ENCODE peak calls at places on chromosomes 1 and 21, in four cellular contexts. One of them, this sample, is unnamed. For H3K4me1, the result is how much of the 10 kb centered on the place peaks cover.

GRCh38 chr1:85448358-85448757 is 16.6 kb downstream of the DDAH1 start:
- DNase-seq in right cardiac atrium: no peak
- DNase-seq in cardiac muscle cell: peak
- DNase-seq in heart left ventricle: no peak
- DNase-seq in this sample: no peak

GRCh38 chr1:6414443-6414844 is 5.3 kb downstream of the HES2 start:
- DNase-seq in cardiac muscle cell: peak
- DNase-seq in right cardiac atrium: no peak
- DNase-seq in heart left ventricle: no peak
- DNase-seq in this sample: no peak

GRCh38 chr1:204420039-204421004 is 8.7 kb upstream of the PPP1R15B start:
- DNase-seq in heart left ventricle: no peak
- DNase-seq in cardiac muscle cell: no peak
- DNase-seq in right cardiac atrium: no peak
- DNase-seq in this sample: no peak

GRCh38 chr1:9207086-9207485 is 27.5 kb upstream of the H6PD start:
- DNase-seq in heart left ventricle: no peak
- DNase-seq in right cardiac atrium: no peak
- DNase-seq in cardiac muscle cell: peak
- DNase-seq in this sample: no peak

GRCh38 chr1:47507921-47508894 is 70.4 kb downstream of the FOXD2 start:
- DNase-seq in cardiac muscle cell: peak
- DNase-seq in heart left ventricle: no peak
- DNase-seq in right cardiac atrium: peak
- DNase-seq in this sample: peak

GRCh38 chr21:44082648-44083436 is 24.4 kb upstream of the PWP2 start:
- DNase-seq in cardiac muscle cell: no peak
- DNase-seq in heart left ventricle: no peak
- DNase-seq in right cardiac atrium: no peak
- DNase-seq in this sample: no peak

GRCh38 chr21:42219606-42220137 is 732 bp downstream of the ABCG1 start:
- DNase-seq in heart left ventricle: peak
- DNase-seq in right cardiac atrium: no peak
- DNase-seq in cardiac muscle cell: peak
- DNase-seq in this sample: peak

GRCh38 chr1:206738370-206739366 is 31.9 kb upstream of the IL19 start:
- DNase-seq in right cardiac atrium: no peak
- DNase-seq in heart left ventricle: no peak
- DNase-seq in cardiac muscle cell: peak
- DNase-seq in this sample: no peak

GRCh38 chr21:27108228-27108627 is 141.3 kb upstream of the ADAMTS5 start:
- DNase-seq in cardiac muscle cell: no peak
- DNase-seq in right cardiac atrium: no peak
- DNase-seq in heart left ventricle: no peak
- DNase-seq in this sample: no peak

GRCh38 chr1:68438310-68438709 is 11.4 kb downstream of the RPE65 start:
- DNase-seq in heart left ventricle: no peak
- DNase-seq in cardiac muscle cell: no peak
- DNase-seq in right cardiac atrium: no peak
- DNase-seq in this sample: no peak

GRCh38 chr1:147611021-147611426 is 59.3 kb downstream of the ACP6 start:
- DNase-seq in right cardiac atrium: no peak
- DNase-seq in cardiac muscle cell: no peak
- DNase-seq in heart left ventricle: no peak
- DNase-seq in this sample: no peak

GRCh38 chr21:33700491-33700890 is 58.2 kb downstream of the ITSN1 start:
- DNase-seq in right cardiac atrium: no peak
- DNase-seq in heart left ventricle: no peak
- DNase-seq in cardiac muscle cell: no peak
- DNase-seq in this sample: no peak

GRCh38 chr21:17463441-17463840 is 49.4 kb upstream of the CXADR start:
- DNase-seq in heart left ventricle: peak
- DNase-seq in cardiac muscle cell: peak
- DNase-seq in right cardiac atrium: no peak
- DNase-seq in this sample: no peak

GRCh38 chr1:194442911-194443310 is 1256.5 kb upstream of the B3GALT2 start:
- DNase-seq in right cardiac atrium: no peak
- DNase-seq in heart left ventricle: no peak
- DNase-seq in cardiac muscle cell: no peak
- DNase-seq in this sample: no peak

GRCh38 chr1:220552672-220553258 is 24.8 kb downstream of the MARK1 start:
- DNase-seq in cardiac muscle cell: no peak
- DNase-seq in right cardiac atrium: no peak
- DNase-seq in heart left ventricle: no peak
- DNase-seq in this sample: no peak

GRCh38 chr1:205656236-205656635 is 24.1 kb downstream of the SLC45A3 start:
- DNase-seq in right cardiac atrium: no peak
- DNase-seq in heart left ventricle: no peak
- DNase-seq in cardiac muscle cell: no peak
- DNase-seq in this sample: no peak

GRCh38 chr1:44316231-44316759 is 38.8 kb downstream of the ERI3 start:
- DNase-seq in cardiac muscle cell: no peak
- DNase-seq in heart left ventricle: no peak
- DNase-seq in right cardiac atrium: no peak
- DNase-seq in this sample: no peak

GRCh38 chr1:1020415-1021009 is 592 bp downstream of the AGRN start:
- DNase-seq in right cardiac atrium: no peak
- DNase-seq in heart left ventricle: no peak
- DNase-seq in cardiac muscle cell: no peak
- DNase-seq in this sample: no peak

GRCh38 chr1:247115545-247115944 is 11.4 kb upstream of the ZNF669 start:
- DNase-seq in heart left ventricle: no peak
- DNase-seq in cardiac muscle cell: no peak
- DNase-seq in right cardiac atrium: no peak
- DNase-seq in this sample: no peak

GRCh38 chr1:148362930-148363810 is 119.9 kb downstream of the PPIAL4G start:
- DNase-seq in heart left ventricle: no peak
- DNase-seq in right cardiac atrium: no peak
- DNase-seq in cardiac muscle cell: no peak
- DNase-seq in this sample: no peak

GRCh38 chr1:78377356-78377928 is 113.3 kb upstream of the PTGFR start:
- DNase-seq in right cardiac atrium: no peak
- DNase-seq in cardiac muscle cell: no peak
- DNase-seq in heart left ventricle: no peak
- DNase-seq in this sample: no peak

GRCh38 chr1:50419192-50419906 is 3.9 kb downstream of the DMRTA2 start:
- DNase-seq in cardiac muscle cell: no peak
- DNase-seq in heart left ventricle: no peak
- DNase-seq in right cardiac atrium: no peak
- DNase-seq in this sample: no peak
- H3K4me1 ChIP-seq in cardiac muscle cell: under half
- H3K4me1 ChIP-seq in heart left ventricle: under half
- H3K4me1 ChIP-seq in right cardiac atrium: under half
- H3K4me1 ChIP-seq in this sample: under half

GRCh38 chr1:219176168-219176567 is 2.5 kb downstream of the LYPLAL1 start:
- DNase-seq in right cardiac atrium: no peak
- DNase-seq in cardiac muscle cell: no peak
- DNase-seq in heart left ventricle: no peak
- DNase-seq in this sample: no peak
- H3K27ac ChIP-seq in right cardiac atrium: no peak
- H3K27ac ChIP-seq in cardiac muscle cell: peak
- H3K27ac ChIP-seq in heart left ventricle: peak
- H3K27ac ChIP-seq in this sample: no peak

DNA sequence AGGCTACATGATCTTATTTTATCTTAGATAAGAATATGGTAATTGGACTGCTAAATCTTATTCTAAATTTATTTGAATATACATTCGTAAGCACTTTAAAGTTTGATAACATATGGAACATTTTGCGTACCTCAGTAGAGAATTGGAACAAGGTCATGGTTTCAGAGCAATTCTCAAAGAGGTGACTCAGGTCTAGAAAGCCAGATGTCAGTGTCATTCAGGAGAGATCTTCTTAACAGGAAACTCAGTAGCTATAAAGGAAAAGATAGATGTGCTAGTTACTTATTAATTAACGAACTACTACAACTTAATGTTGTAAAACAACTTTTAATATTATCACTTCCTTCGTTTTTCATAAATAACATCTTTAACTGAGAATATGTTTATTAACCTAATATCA is 142.5 kb downstream of the USP25 start:
- DNase-seq in right cardiac atrium: no peak
- DNase-seq in cardiac muscle cell: no peak
- DNase-seq in heart left ventricle: no peak
- DNase-seq in this sample: no peak
- H3K4me1 ChIP-seq in right cardiac atrium: under half
- H3K4me1 ChIP-seq in cardiac muscle cell: under half
- H3K4me1 ChIP-seq in heart left ventricle: under half
- H3K4me1 ChIP-seq in this sample: under half

DNA sequence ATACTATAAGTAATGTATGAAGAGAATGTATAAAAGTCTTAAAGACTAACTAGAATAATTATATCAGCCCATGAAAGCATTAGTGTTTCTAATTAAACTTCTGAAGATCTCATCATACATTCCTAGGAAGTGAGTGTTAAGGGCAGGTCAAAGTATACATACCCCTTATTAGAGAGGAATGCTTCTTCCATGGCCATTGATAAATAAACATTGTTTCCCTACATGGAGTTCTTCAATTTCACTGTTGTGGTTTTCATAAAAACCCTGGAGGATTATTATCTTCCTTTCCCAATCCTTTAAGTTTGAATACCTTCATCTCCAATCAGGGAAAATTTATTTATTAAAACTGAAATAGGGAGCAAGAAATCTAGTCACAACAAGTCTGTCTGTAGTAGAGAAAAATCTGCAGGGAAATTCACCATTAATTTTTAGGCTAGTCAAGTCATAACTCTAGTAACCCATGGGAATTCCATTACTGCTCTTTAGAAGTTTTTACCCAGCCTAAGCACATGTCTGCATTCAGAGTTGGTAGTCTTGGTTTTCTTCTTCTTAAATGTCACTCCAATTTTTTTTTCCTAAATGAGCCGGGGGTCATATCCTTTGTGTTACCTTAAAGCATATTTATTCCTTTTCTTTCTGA is 147.0 kb downstream of the TNFSF18 start:
- DNase-seq in cardiac muscle cell: no peak
- DNase-seq in right cardiac atrium: no peak
- DNase-seq in heart left ventricle: no peak
- DNase-seq in this sample: no peak
- H3K27ac ChIP-seq in cardiac muscle cell: no peak
- H3K27ac ChIP-seq in right cardiac atrium: no peak
- H3K27ac ChIP-seq in heart left ventricle: no peak
- H3K27ac ChIP-seq in this sample: no peak

GRCh38 chr1:116915182-116915611 is 5.5 kb downstream of the PTGFRN start:
- DNase-seq in heart left ventricle: peak
- DNase-seq in cardiac muscle cell: peak
- DNase-seq in right cardiac atrium: no peak
- DNase-seq in this sample: no peak
- H3K4me1 ChIP-seq in heart left ventricle: under half
- H3K4me1 ChIP-seq in cardiac muscle cell: under half
- H3K4me1 ChIP-seq in right cardiac atrium: under half
- H3K4me1 ChIP-seq in this sample: under half

GRCh38 chr1:98056781-98057180 is 135.9 kb upstream of the DPYD start:
- DNase-seq in right cardiac atrium: no peak
- DNase-seq in heart left ventricle: no peak
- DNase-seq in cardiac muscle cell: no peak
- DNase-seq in this sample: no peak
- H3K27ac ChIP-seq in right cardiac atrium: no peak
- H3K27ac ChIP-seq in heart left ventricle: no peak
- H3K27ac ChIP-seq in cardiac muscle cell: no peak
- H3K27ac ChIP-seq in this sample: no peak